ENCODE peak calls at places on chromosomes 4 and X, in eight cellular contexts. Z, Y, D, F, R, K, I and T are unnamed samples.

GRCh38 chrX:153631346-153631745 is 15.7 kb upstream of the DUSP9 start:
- DNase-seq in Z (no peak), F (no peak), K (no peak), Y (no peak), R (no peak), D (no peak), I (no peak), T (no peak)

GRCh38 chr4:152937535-152938236 is 1.6 kb downstream of the FHDC1 start:
- DNase-seq in D (no peak), Y (peak; percentile 14), F (no peak), I (no peak), Z (peak; percentile 78), R (peak; percentile 78), K (no peak), T (peak; percentile 26)

GRCh38 chr4:16225996-16226815 is at the start of gene TAPT1:
- DNase-seq in Y (peak; percentile 48), D (no peak), Z (peak; percentile 93), I (no peak), F (no peak), K (no peak), R (peak; percentile 83), T (peak; percentile 54)

GRCh38 chr4:148852092-148852699 is 410.0 kb upstream of the NR3C2 start:
- DNase-seq in K (no peak), Z (no peak), R (no peak), I (no peak), F (no peak), Y (no peak), D (no peak), T (peak; percentile 47)

GRCh38 chr4:88672987-88673386 is 24.6 kb downstream of the NAP1L5 start:
- DNase-seq in R (peak; percentile 43), I (peak; percentile 28), K (no peak), F (no peak), Y (peak; percentile 30), Z (peak; percentile 17), D (peak; percentile 23), T (peak; percentile 65)

GRCh38 chrX:133254666-133255065 is 36.5 kb upstream of the TFDP3 start:
- DNase-seq in D (no peak), I (peak; percentile 20), F (no peak), K (no peak), Y (no peak), Z (no peak), R (no peak), T (no peak)

GRCh38 chrX:10702031-10702430 is 81.6 kb upstream of the MID1 start:
- DNase-seq in Y (no peak), D (no peak), Z (no peak), I (no peak), R (no peak), F (no peak), K (no peak), T (no peak)

GRCh38 chrX:150352114-150352513 is 11.0 kb upstream of the MAMLD1 start:
- DNase-seq in K (no peak), I (no peak), Z (no peak), R (no peak), Y (peak; percentile 11), F (no peak), D (no peak), T (no peak)

GRCh38 chrX:17642891-17643290 is 94.4 kb upstream of the SCML1 start:
- DNase-seq in F (no peak), R (no peak), K (no peak), Y (no peak), I (no peak), Z (no peak), D (no peak), T (no peak)

GRCh38 chr4:38184404-38184803 is 224.2 kb downstream of the PTTG2 start:
- DNase-seq in D (no peak), F (no peak), Z (no peak), Y (no peak), I (no peak), K (no peak), R (no peak), T (no peak)

GRCh38 chr4:147287588-147287890 is 193.4 kb upstream of the EDNRA start:
- DNase-seq in K (no peak), Z (no peak), D (no peak), R (no peak), I (no peak), F (no peak), Y (no peak), T (no peak)

GRCh38 chrX:80816051-80816450 is 6.4 kb upstream of the BRWD3 start:
- DNase-seq in K (no peak), Y (no peak), F (no peak), D (no peak), R (no peak), I (no peak), Z (no peak), T (no peak)

GRCh38 chr4:103718993-103719319 is 829 bp downstream of the TACR3 start:
- DNase-seq in D (no peak), F (no peak), Y (peak; percentile 11), Z (no peak), I (no peak), R (no peak), K (no peak), T (no peak)

GRCh38 chr4:10226756-10227155 is 110.2 kb upstream of the WDR1 start:
- DNase-seq in K (no peak), F (no peak), Z (no peak), I (no peak), R (no peak), Y (no peak), D (no peak), T (no peak)

GRCh38 chrX:22666441-22666840 is 333.3 kb upstream of the DDX53 start:
- DNase-seq in R (peak; percentile 7), F (peak; percentile 42), K (no peak), D (no peak), Z (peak; percentile 31), I (peak; percentile 12), Y (peak; percentile 40), T (peak; percentile 14)

GRCh38 chr4:144649646-144650045 is 3.7 kb downstream of the HHIP start:
- DNase-seq in I (no peak), Y (no peak), K (no peak), F (no peak), R (no peak), Z (no peak), D (no peak), T (peak; percentile 64)

GRCh38 chr4:83677656-83678055 is 141.7 kb downstream of the GPAT3 start:
- DNase-seq in K (no peak), Y (no peak), D (no peak), R (no peak), F (no peak), Z (no peak), I (no peak), T (no peak)

GRCh38 chrX:46446727-46447378 is 98.4 kb downstream of the ZNF674 start:
- DNase-seq in Z (peak; percentile 96), Y (peak; percentile 88), F (peak; percentile 37), I (peak; percentile 82), D (peak; percentile 39), K (peak; percentile 42), R (peak; percentile 87), T (peak; percentile 75)

GRCh38 chr4:79209822-79210635 is 115.8 kb downstream of the NAA11 start:
- DNase-seq in R (peak; percentile 79), Y (no peak), F (no peak), Z (no peak), D (no peak), I (peak; percentile 65), K (no peak), T (peak; percentile 74)

GRCh38 chrX:276588-277171 is 4.5 kb upstream of the PLCXD1 start:
- DNase-seq in Y (peak; percentile 58), I (no peak), F (no peak), D (no peak), Z (peak; percentile 62), K (no peak), R (peak; percentile 27), T (no peak)

GRCh38 chr4:52949336-52949735 is 87.2 kb downstream of the RASL11B start:
- DNase-seq in K (no peak), I (no peak), Z (no peak), F (no peak), R (no peak), Y (no peak), D (no peak), T (no peak)

GRCh38 chr4:168264903-168265302 is 53.6 kb downstream of the DDX60 start:
- DNase-seq in I (no peak), F (no peak), Z (no peak), D (no peak), R (no peak), K (no peak), Y (no peak), T (no peak)

GRCh38 chr4:165709973-165710526 is 163.0 kb upstream of the TLL1 start:
- DNase-seq in D (no peak), Z (no peak), Y (no peak), R (no peak), F (no peak), K (no peak), I (no peak), T (no peak)
- TF ChIP-seq CTCF in D (no peak), Z (no peak), Y (no peak), R (no peak), F (no peak), K (no peak), I (no peak), T (no peak)

GRCh38 chr4:21848001-21848400 is 100.6 kb downstream of the KCNIP4 start:
- DNase-seq in D (no peak), F (no peak), R (no peak), Z (no peak), I (no peak), Y (no peak), K (no peak), T (no peak)

GRCh38 chr4:21845663-21846062 is 102.9 kb downstream of the KCNIP4 start:
- DNase-seq in K (no peak), Y (no peak), D (no peak), F (no peak), I (no peak), Z (no peak), R (no peak), T (no peak)
- TF ChIP-seq MAX in K (no peak), Y (no peak), D (no peak), F (no peak), I (no peak), Z (no peak), R (no peak), T (no peak)

DNA sequence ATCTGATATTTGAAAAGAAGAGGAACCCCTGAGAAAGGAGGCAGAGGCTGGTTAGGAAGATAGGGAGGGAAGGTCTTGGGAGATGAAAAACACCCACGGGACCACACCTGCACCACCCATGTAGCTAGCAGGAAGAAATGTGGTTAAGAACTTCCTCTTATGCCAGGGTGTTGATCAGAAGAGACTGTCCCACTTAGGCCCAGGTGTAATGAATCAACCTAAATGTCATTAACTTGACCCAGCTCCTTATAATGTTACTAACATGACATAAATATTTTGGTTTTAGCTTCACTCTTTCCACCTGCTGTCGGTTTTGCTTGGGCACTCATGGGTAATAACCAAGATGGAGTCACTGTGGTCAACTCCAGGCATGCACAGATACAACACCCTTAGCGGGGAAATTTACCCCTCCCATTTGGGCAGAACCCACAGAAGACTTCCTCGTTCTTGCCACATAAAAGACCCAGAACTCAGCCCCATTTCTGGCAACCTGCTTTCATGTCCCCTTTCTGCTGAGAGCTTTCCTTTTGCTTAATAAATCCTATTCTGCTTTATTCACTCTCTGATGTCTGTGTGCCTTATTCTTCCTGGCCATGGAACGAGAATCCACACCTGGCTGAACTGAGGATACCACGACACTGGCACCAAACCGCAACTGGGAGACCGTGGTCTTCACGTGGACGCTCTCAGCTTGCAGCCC is 46.8 kb downstream of the ZNF141 start:
- DNase-seq in R (no peak), Z (no peak), I (no peak), D (no peak), K (peak; percentile 7), F (no peak), Y (no peak), T (no peak)
- H3K9me3 ChIP-seq in R (peaks cover 2% of the 10 kb centered on the region), Z (peaks cover 15% of the 10 kb centered on the region), I (peaks cover 85% of the 10 kb centered on the region), D (peaks cover 28% of the 10 kb centered on the region), K (peaks cover 24% of the 10 kb centered on the region), F (peaks cover 3% of the 10 kb centered on the region), Y (peaks cover 29% of the 10 kb centered on the region), T (peaks cover 6% of the 10 kb centered on the region)

GRCh38 chr4:151409470-151410313 is 716 bp downstream of the FHIP1A start:
- DNase-seq in I (peak; percentile 79), R (no peak), K (no peak), Z (peak; percentile 57), F (peak; percentile 3), Y (no peak), D (no peak), T (no peak)
- TF ChIP-seq CTCF in I (no peak), R (no peak), K (no peak), Z (no peak), F (no peak), Y (no peak), D (no peak), T (no peak)